ENCODE peak calls at places on chromosomes 1 and 21, in eight cellular contexts. One of them, this sample, is unnamed.

GRCh38 chr1:219837994-219838294 is 90.4 kb downstream of the SLC30A10 start:
- DNase-seq in HepG2: no peak
- DNase-seq in HCT116: no peak
- DNase-seq in H1: no peak
- DNase-seq in A549: no peak
- DNase-seq in GM12878: no peak
- DNase-seq in endothelial cell of umbilical vein: no peak
- DNase-seq in K562: no peak
- DNase-seq in this sample: no peak

GRCh38 chr1:72397786-72398185 is 115.4 kb upstream of the NEGR1 start:
- DNase-seq in K562: no peak
- DNase-seq in endothelial cell of umbilical vein: peak
- DNase-seq in HepG2: no peak
- DNase-seq in GM12878: no peak
- DNase-seq in HCT116: no peak
- DNase-seq in A549: no peak
- DNase-seq in H1: no peak
- DNase-seq in this sample: peak

GRCh38 chr1:195954848-195955247 is 653.4 kb downstream of the KCNT2 start:
- DNase-seq in K562: no peak
- DNase-seq in endothelial cell of umbilical vein: no peak
- DNase-seq in GM12878: no peak
- DNase-seq in A549: no peak
- DNase-seq in HCT116: no peak
- DNase-seq in HepG2: no peak
- DNase-seq in H1: no peak
- DNase-seq in this sample: no peak

GRCh38 chr1:105485207-105485606 is 1571.3 kb upstream of the PRMT6 start:
- DNase-seq in H1: no peak
- DNase-seq in endothelial cell of umbilical vein: no peak
- DNase-seq in A549: no peak
- DNase-seq in GM12878: no peak
- DNase-seq in K562: no peak
- DNase-seq in HepG2: no peak
- DNase-seq in HCT116: no peak
- DNase-seq in this sample: no peak

GRCh38 chr1:54413295-54413694 is 7.1 kb upstream of the SSBP3 start:
- DNase-seq in K562: no peak
- DNase-seq in A549: no peak
- DNase-seq in H1: no peak
- DNase-seq in GM12878: no peak
- DNase-seq in endothelial cell of umbilical vein: peak
- DNase-seq in HCT116: no peak
- DNase-seq in HepG2: peak
- DNase-seq in this sample: no peak

GRCh38 chr1:229251185-229251584 is 19.7 kb upstream of the RAB4A start:
- DNase-seq in K562: no peak
- DNase-seq in endothelial cell of umbilical vein: no peak
- DNase-seq in HepG2: no peak
- DNase-seq in HCT116: no peak
- DNase-seq in A549: no peak
- DNase-seq in H1: no peak
- DNase-seq in GM12878: no peak
- DNase-seq in this sample: peak

GRCh38 chr1:227542153-227543120 is 20.9 kb upstream of the ZNF678 start:
- DNase-seq in H1: peak
- DNase-seq in HepG2: peak
- DNase-seq in A549: peak
- DNase-seq in HCT116: peak
- DNase-seq in GM12878: peak
- DNase-seq in K562: peak
- DNase-seq in endothelial cell of umbilical vein: peak
- DNase-seq in this sample: peak

GRCh38 chr1:101051688-101052638 is 26.4 kb upstream of the DPH5 start:
- DNase-seq in H1: no peak
- DNase-seq in K562: no peak
- DNase-seq in endothelial cell of umbilical vein: no peak
- DNase-seq in GM12878: no peak
- DNase-seq in HepG2: no peak
- DNase-seq in HCT116: no peak
- DNase-seq in A549: no peak
- DNase-seq in this sample: no peak

GRCh38 chr1:97042551-97042950 is 321.0 kb downstream of the PTBP2 start:
- DNase-seq in HepG2: no peak
- DNase-seq in GM12878: no peak
- DNase-seq in endothelial cell of umbilical vein: no peak
- DNase-seq in A549: no peak
- DNase-seq in K562: no peak
- DNase-seq in H1: no peak
- DNase-seq in HCT116: no peak
- DNase-seq in this sample: no peak

GRCh38 chr1:2981388-2981787 is 39.9 kb upstream of the ACTRT2 start:
- DNase-seq in HepG2: no peak
- DNase-seq in HCT116: no peak
- DNase-seq in endothelial cell of umbilical vein: no peak
- DNase-seq in H1: no peak
- DNase-seq in K562: no peak
- DNase-seq in A549: no peak
- DNase-seq in GM12878: no peak
- DNase-seq in this sample: no peak

GRCh38 chr1:93437976-93438605 is 9.8 kb upstream of the FNBP1L start:
- DNase-seq in HepG2: peak
- DNase-seq in endothelial cell of umbilical vein: peak
- DNase-seq in A549: peak
- DNase-seq in GM12878: no peak
- DNase-seq in HCT116: no peak
- DNase-seq in K562: peak
- DNase-seq in H1: no peak
- DNase-seq in this sample: peak

GRCh38 chr21:31204801-31205200 is 139.3 kb downstream of the TIAM1 start:
- DNase-seq in A549: no peak
- DNase-seq in H1: no peak
- DNase-seq in K562: no peak
- DNase-seq in endothelial cell of umbilical vein: no peak
- DNase-seq in HCT116: no peak
- DNase-seq in HepG2: no peak
- DNase-seq in GM12878: no peak
- DNase-seq in this sample: no peak

GRCh38 chr21:31201548-31201947 is 142.5 kb downstream of the TIAM1 start:
- DNase-seq in A549: no peak
- DNase-seq in GM12878: peak
- DNase-seq in HepG2: no peak
- DNase-seq in HCT116: no peak
- DNase-seq in endothelial cell of umbilical vein: no peak
- DNase-seq in H1: no peak
- DNase-seq in K562: no peak
- DNase-seq in this sample: peak

GRCh38 chr21:31203371-31204054 is 140.5 kb downstream of the TIAM1 start:
- DNase-seq in endothelial cell of umbilical vein: no peak
- DNase-seq in GM12878: no peak
- DNase-seq in HCT116: peak
- DNase-seq in K562: no peak
- DNase-seq in H1: no peak
- DNase-seq in A549: no peak
- DNase-seq in HepG2: no peak
- DNase-seq in this sample: no peak

GRCh38 chr21:31201144-31201543 is 142.9 kb downstream of the TIAM1 start:
- DNase-seq in endothelial cell of umbilical vein: no peak
- DNase-seq in GM12878: no peak
- DNase-seq in HepG2: no peak
- DNase-seq in HCT116: no peak
- DNase-seq in A549: no peak
- DNase-seq in K562: no peak
- DNase-seq in H1: no peak
- DNase-seq in this sample: no peak

GRCh38 chr21:31205412-31205811 is 138.6 kb downstream of the TIAM1 start:
- DNase-seq in K562: no peak
- DNase-seq in GM12878: no peak
- DNase-seq in HepG2: no peak
- DNase-seq in HCT116: no peak
- DNase-seq in A549: no peak
- DNase-seq in H1: no peak
- DNase-seq in endothelial cell of umbilical vein: no peak
- DNase-seq in this sample: no peak
- TF ChIP-seq MAX in K562: no peak
- TF ChIP-seq MAX in GM12878: no peak
- TF ChIP-seq MAX in HepG2: no peak
- TF ChIP-seq MAX in HCT116: no peak
- TF ChIP-seq MAX in A549: no peak
- TF ChIP-seq MAX in H1: no peak
- TF ChIP-seq MAX in endothelial cell of umbilical vein: no peak
- TF ChIP-seq MAX in this sample: no peak

GRCh38 chr1:99559166-99559565 is 86.7 kb upstream of the PALMD start:
- DNase-seq in H1: no peak
- DNase-seq in HepG2: peak
- DNase-seq in endothelial cell of umbilical vein: no peak
- DNase-seq in K562: no peak
- DNase-seq in GM12878: no peak
- DNase-seq in A549: no peak
- DNase-seq in HCT116: no peak
- DNase-seq in this sample: no peak

GRCh38 chr1:99557556-99558256 is 88.2 kb upstream of the PALMD start:
- DNase-seq in H1: no peak
- DNase-seq in GM12878: no peak
- DNase-seq in endothelial cell of umbilical vein: peak
- DNase-seq in HCT116: no peak
- DNase-seq in K562: no peak
- DNase-seq in A549: no peak
- DNase-seq in HepG2: no peak
- DNase-seq in this sample: peak

GRCh38 chr1:99558539-99558938 is 87.4 kb upstream of the PALMD start:
- DNase-seq in HCT116: no peak
- DNase-seq in H1: no peak
- DNase-seq in K562: no peak
- DNase-seq in GM12878: no peak
- DNase-seq in endothelial cell of umbilical vein: peak
- DNase-seq in A549: no peak
- DNase-seq in HepG2: no peak
- DNase-seq in this sample: no peak

GRCh38 chr1:99561952-99562351 is 84.0 kb upstream of the PALMD start:
- DNase-seq in HepG2: no peak
- DNase-seq in GM12878: no peak
- DNase-seq in endothelial cell of umbilical vein: no peak
- DNase-seq in H1: no peak
- DNase-seq in A549: no peak
- DNase-seq in K562: no peak
- DNase-seq in HCT116: no peak
- DNase-seq in this sample: no peak

DNA sequence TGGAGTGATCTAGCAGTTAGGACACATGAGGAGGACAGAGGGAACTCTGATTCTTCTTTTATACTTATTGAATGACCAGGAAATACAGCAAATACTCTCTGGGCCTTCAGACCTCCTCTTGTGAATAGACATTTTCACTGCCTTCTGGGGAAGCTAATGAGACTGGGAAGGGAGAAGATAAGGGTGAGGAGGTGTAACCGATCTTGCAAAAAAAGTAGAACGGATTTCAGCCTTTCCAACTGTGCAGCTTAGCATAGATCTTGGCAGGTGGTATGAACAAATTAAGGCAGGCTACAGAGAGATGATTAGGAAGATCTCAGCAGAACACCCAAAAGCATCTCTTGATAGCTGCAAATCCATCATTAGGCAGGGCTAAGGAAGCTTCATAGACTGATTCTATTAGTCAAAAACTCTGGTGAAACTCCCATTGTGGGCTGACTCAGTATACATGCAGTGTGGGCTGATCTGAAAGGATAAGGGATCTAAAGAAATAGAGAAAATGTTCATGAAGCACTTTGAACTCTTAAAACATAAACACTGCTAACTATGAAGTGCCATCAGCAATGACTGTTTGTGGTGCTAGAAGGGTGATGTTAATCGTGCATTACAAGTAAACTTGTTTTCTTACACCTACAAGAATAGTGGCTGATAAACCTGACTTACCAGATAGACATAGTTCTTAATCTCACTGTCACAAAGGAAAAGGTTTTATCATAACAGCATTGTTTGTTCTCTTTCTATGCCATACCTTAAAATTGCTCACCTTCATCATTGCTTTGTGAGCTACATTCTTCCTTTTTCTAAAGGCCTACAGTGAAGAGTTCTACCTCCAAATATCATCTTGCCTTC is 85.5 kb upstream of the PALMD start:
- DNase-seq in HepG2: no peak
- DNase-seq in HCT116: no peak
- DNase-seq in GM12878: no peak
- DNase-seq in endothelial cell of umbilical vein: no peak
- DNase-seq in H1: no peak
- DNase-seq in K562: peak
- DNase-seq in A549: no peak
- DNase-seq in this sample: no peak
- TF ChIP-seq POLR2A in HepG2: no peak
- TF ChIP-seq POLR2A in HCT116: no peak
- TF ChIP-seq POLR2A in GM12878: no peak
- TF ChIP-seq POLR2A in endothelial cell of umbilical vein: no peak
- TF ChIP-seq POLR2A in H1: no peak
- TF ChIP-seq POLR2A in K562: no peak
- TF ChIP-seq POLR2A in A549: no peak
- TF ChIP-seq POLR2A in this sample: no peak

GRCh38 chr21:35649186-35649585 is 411.1 kb downstream of the SETD4 start:
- DNase-seq in A549: no peak
- DNase-seq in GM12878: no peak
- DNase-seq in HepG2: no peak
- DNase-seq in endothelial cell of umbilical vein: peak
- DNase-seq in H1: no peak
- DNase-seq in K562: no peak
- DNase-seq in HCT116: no peak
- DNase-seq in this sample: no peak

GRCh38 chr21:35648512-35648911 is 411.8 kb downstream of the SETD4 start:
- DNase-seq in GM12878: no peak
- DNase-seq in HepG2: no peak
- DNase-seq in endothelial cell of umbilical vein: no peak
- DNase-seq in H1: no peak
- DNase-seq in K562: no peak
- DNase-seq in A549: no peak
- DNase-seq in HCT116: no peak
- DNase-seq in this sample: peak

GRCh38 chr21:35644523-35644922 is 415.8 kb downstream of the SETD4 start:
- DNase-seq in K562: no peak
- DNase-seq in HepG2: no peak
- DNase-seq in H1: no peak
- DNase-seq in A549: no peak
- DNase-seq in HCT116: no peak
- DNase-seq in endothelial cell of umbilical vein: no peak
- DNase-seq in GM12878: no peak
- DNase-seq in this sample: no peak

GRCh38 chr21:35643176-35643575 is 417.1 kb downstream of the SETD4 start:
- DNase-seq in HCT116: no peak
- DNase-seq in GM12878: no peak
- DNase-seq in K562: no peak
- DNase-seq in A549: no peak
- DNase-seq in endothelial cell of umbilical vein: peak
- DNase-seq in HepG2: no peak
- DNase-seq in H1: no peak
- DNase-seq in this sample: no peak

GRCh38 chr21:35646606-35647005 is 413.7 kb downstream of the SETD4 start:
- DNase-seq in A549: no peak
- DNase-seq in HepG2: no peak
- DNase-seq in H1: no peak
- DNase-seq in GM12878: no peak
- DNase-seq in endothelial cell of umbilical vein: no peak
- DNase-seq in HCT116: no peak
- DNase-seq in K562: no peak
- DNase-seq in this sample: no peak
- TF ChIP-seq MAX in A549: no peak
- TF ChIP-seq MAX in HepG2: no peak
- TF ChIP-seq MAX in H1: no peak
- TF ChIP-seq MAX in GM12878: no peak
- TF ChIP-seq MAX in endothelial cell of umbilical vein: no peak
- TF ChIP-seq MAX in HCT116: no peak
- TF ChIP-seq MAX in K562: no peak
- TF ChIP-seq MAX in this sample: no peak

GRCh38 chr21:33588485-33589335 is at the start of gene DONSON:
- DNase-seq in GM12878: peak
- DNase-seq in K562: peak
- DNase-seq in HepG2: peak
- DNase-seq in A549: peak
- DNase-seq in H1: no peak
- DNase-seq in HCT116: peak
- DNase-seq in endothelial cell of umbilical vein: peak
- DNase-seq in this sample: peak
- TF ChIP-seq POLR2A in GM12878: peak
- TF ChIP-seq POLR2A in K562: peak
- TF ChIP-seq POLR2A in HepG2: peak
- TF ChIP-seq POLR2A in A549: peak
- TF ChIP-seq POLR2A in H1: peak
- TF ChIP-seq POLR2A in HCT116: peak
- TF ChIP-seq POLR2A in endothelial cell of umbilical vein: peak
- TF ChIP-seq POLR2A in this sample: peak

This sample was measured in NB4.